ENCODE peak calls at places on chromosomes 7 and 10, in eight cellular contexts. W is neural progenitor cell, H is glutamatergic neuron, G is colonic mucosa, I is tibial nerve, N is heart left ventricle, P is AG09309, J is AG04450. A is an unnamed sample.

GRCh38 chr10:31945392-31945791 is 16.8 kb upstream of the ARHGAP12 start:
- DNase-seq in W (no peak), P (no peak), I (no peak), H (no peak), G (no peak), J (no peak), N (no peak), A (no peak)

GRCh38 chr7:127446842-127447241 is 54.3 kb upstream of the ZNF800 start:
- DNase-seq in J (no peak), G (no peak), H (no peak), P (no peak), W (no peak), I (no peak), N (no peak), A (no peak)

GRCh38 chr10:62491597-62491996 is 117.4 kb downstream of the ZNF365 start:
- DNase-seq in P (no peak), H (no peak), N (no peak), J (no peak), G (no peak), I (no peak), W (no peak), A (no peak)

GRCh38 chr10:97659589-97659988 is 19.1 kb downstream of the PI4K2A start:
- DNase-seq in N (no peak), I (no peak), P (peak), J (no peak), H (no peak), G (no peak), W (no peak), A (no peak)

GRCh38 chr10:91409069-91409868 is 875 bp upstream of the HECTD2 start:
- DNase-seq in J (no peak), H (peak), W (peak), P (peak), N (peak), I (peak), G (peak), A (peak)

GRCh38 chr7:127252380-127252718 is 392 bp downstream of the GRM8 start:
- DNase-seq in W (peak), P (no peak), N (no peak), J (no peak), G (no peak), I (no peak), H (no peak), A (no peak)

GRCh38 chr10:14062528-14063260 is 268.0 kb downstream of the FRMD4A start:
- DNase-seq in N (no peak), P (no peak), G (no peak), H (no peak), W (no peak), J (no peak), I (no peak), A (no peak)

GRCh38 chr7:135980665-135981180 is 3.6 kb upstream of the MTPN start:
- DNase-seq in P (peak), W (no peak), H (no peak), I (no peak), J (no peak), G (peak), N (peak), A (no peak)

GRCh38 chr10:20314431-20314830 is 498.2 kb downstream of the PLXDC2 start:
- DNase-seq in P (no peak), H (no peak), W (no peak), N (no peak), J (no peak), I (no peak), G (no peak), A (no peak)

GRCh38 chr7:4791738-4792536 is 16.5 kb downstream of the AP5Z1 start:
- DNase-seq in I (peak), G (peak), P (no peak), N (peak), W (peak), J (no peak), H (peak), A (no peak)

GRCh38 chr10:88879754-88880286 is at the start of gene STAMBPL1:
- DNase-seq in N (peak), H (no peak), I (no peak), W (no peak), G (peak), J (no peak), P (no peak), A (no peak)

GRCh38 chr7:151566897-151567320 is 47.2 kb upstream of the RHEB start:
- DNase-seq in H (no peak), G (no peak), J (no peak), W (no peak), I (no peak), P (peak), N (no peak), A (no peak)

GRCh38 chr7:822692-823276 is 9.5 kb upstream of the SUN1 start:
- DNase-seq in J (no peak), P (no peak), N (no peak), W (peak), G (no peak), I (no peak), H (no peak), A (no peak)

GRCh38 chr10:87635498-87636312 is 24.0 kb upstream of the PAPSS2 start:
- DNase-seq in G (no peak), J (peak), W (no peak), P (peak), N (no peak), H (no peak), I (no peak), A (no peak)

DNA sequence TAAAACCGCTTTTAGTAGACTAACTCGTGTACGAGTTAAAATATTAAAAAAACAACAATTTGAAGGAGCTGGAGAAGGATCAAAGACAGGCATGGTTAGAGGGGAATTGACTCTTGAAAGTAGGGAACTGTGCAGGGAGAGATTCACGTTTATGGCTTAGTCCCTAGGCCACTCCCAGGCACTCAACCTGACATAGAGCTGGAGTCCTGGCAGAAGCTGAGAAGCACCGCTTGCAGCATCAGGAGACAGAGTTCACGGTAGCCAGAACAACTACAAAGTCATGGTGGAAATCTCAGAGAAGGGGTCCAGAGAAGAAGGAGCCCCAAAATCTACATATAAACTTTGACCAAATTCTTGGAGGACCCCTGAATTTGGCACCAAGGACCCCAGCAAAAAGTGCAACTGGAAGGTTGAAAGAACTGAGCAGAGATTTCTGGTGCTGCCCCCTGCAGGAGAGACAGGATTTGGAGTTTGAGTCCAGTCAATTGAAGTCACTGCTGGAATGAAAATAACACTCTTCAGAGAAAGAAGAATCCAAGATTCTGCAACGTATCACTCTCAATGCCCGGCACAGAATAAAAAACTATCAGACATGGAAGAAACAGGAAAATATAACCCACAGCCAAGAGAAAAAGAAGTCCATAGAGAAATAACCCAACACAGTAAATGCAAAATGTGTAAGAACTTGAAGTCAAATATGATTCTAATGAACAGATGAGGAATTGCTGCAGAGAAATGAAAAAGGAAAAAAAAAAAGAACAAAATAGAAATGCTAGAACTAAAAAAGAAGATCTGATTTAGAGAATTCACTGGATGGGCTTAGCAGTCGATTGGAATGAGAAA is 493.3 kb upstream of the PODXL start:
- DNase-seq in I (no peak), G (peak), W (peak), P (no peak), J (no peak), N (no peak), H (peak), A (no peak)
- TF ChIP-seq CTCF in I (peak), G (peak), W (peak), P (peak), J (peak), N (peak), H (peak), A (peak)

DNA sequence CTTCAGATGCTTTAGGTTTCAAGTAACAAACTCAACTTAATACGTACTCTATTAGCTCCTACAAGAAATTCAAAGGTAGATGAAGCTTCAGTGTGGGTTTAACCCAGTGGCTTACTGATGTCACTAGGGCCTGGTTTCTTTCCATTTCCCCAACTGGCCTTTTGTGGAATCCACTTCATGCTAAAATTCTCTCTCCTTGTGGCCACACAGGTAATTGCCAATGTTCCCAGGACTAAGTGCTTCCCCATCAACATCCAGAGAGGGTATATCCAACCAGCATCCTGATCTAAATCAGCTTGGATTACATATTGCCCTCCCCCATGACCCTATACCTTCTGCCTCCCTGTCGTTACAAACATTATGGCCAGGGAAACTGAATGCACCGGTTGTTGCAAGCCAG is 10.7 kb downstream of the FBXL13 start:
- DNase-seq in G (no peak), W (no peak), N (no peak), H (no peak), I (no peak), J (no peak), P (no peak), A (no peak)
- TF ChIP-seq CTCF in G (no peak), W (no peak), N (no peak), H (no peak), I (no peak), J (peak), P (no peak), A (no peak)

GRCh38 chr10:86373251-86373650 is 6.7 kb upstream of the GRID1 start:
- DNase-seq in I (no peak), W (no peak), P (no peak), H (no peak), G (no peak), J (no peak), N (peak), A (peak)

GRCh38 chr10:86372785-86373239 is 6.2 kb upstream of the GRID1 start:
- DNase-seq in N (peak), P (no peak), J (no peak), H (peak), W (no peak), G (no peak), I (no peak), A (peak)

GRCh38 chr10:86372119-86372784 is 5.7 kb upstream of the GRID1 start:
- DNase-seq in I (no peak), J (no peak), N (peak), P (no peak), G (no peak), W (no peak), H (peak), A (peak)

GRCh38 chr10:86371116-86371515 is 4.5 kb upstream of the GRID1 start:
- DNase-seq in I (no peak), G (no peak), P (no peak), N (peak), W (no peak), H (peak), J (no peak), A (peak)

DNA sequence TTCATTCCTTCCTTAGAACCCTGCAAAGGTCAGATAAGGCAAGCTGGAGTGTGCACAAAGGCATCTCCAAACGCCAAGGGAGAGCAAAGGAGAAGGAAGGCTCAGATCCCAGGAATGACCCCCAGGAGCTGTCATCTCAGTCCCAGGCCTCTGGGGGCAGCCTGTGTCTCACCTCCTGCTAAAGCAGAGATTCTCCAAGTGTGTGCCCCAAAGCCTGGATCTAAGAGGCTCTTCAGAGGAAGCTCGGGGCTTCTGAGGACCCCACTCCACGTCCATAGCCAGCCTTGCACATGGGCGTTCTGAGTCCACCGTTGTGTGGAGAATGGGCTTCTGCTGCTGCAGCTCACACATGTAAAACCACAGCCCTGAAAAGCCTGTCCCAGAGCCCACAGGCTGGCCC is 5.1 kb upstream of the GRID1 start:
- DNase-seq in N (no peak), H (peak), I (no peak), W (no peak), P (no peak), J (no peak), G (no peak), A (peak)
- TF ChIP-seq CTCF in N (no peak), H (no peak), I (no peak), W (peak), P (no peak), J (no peak), G (no peak), A (no peak)

DNA sequence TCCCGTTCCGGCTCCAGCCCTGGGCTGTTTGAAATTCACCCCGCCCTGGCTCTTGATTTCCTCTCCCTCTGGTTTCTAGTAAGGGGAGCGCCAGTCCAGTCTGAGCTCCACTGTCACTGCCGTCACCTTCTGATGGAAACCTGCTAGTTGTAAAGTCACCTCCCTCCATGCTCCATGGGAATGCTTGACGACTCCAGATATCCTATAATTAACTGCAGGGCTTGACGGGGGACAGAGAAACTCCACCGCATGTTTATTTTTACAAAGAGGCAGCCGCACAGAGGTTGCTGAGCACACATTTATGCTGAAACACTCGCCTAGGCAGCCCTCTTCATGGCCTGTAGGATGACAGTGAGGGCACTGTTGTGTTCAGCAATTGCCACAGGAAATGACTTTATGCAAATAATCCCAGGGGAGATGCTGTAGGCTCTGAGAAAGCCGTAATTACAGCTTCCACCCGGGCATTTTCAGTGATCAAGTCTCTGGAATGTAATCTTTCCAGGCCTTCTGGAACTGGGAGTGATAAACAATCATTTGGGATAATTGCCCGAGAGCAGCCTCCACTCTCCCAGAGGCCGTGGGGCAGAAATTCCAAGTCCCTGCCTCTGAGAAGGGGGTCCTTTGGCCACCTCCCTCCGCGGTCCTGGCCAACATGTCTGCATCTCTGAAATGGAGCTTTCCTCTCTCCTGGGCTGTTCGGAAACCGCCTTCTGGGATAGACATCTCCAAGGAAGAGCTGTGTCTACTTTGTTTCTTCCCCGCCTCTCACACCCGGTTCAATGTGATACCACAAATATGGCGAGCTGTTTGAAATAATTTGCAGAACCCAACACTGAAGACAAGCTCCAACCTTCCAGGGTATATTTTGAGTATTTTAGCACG is 300.5 kb downstream of the KLF6 start:
- DNase-seq in J (no peak), P (no peak), W (no peak), H (no peak), I (no peak), N (no peak), G (no peak), A (no peak)
- TF ChIP-seq CTCF in J (no peak), P (no peak), W (no peak), H (no peak), I (no peak), N (no peak), G (no peak), A (no peak)

DNA sequence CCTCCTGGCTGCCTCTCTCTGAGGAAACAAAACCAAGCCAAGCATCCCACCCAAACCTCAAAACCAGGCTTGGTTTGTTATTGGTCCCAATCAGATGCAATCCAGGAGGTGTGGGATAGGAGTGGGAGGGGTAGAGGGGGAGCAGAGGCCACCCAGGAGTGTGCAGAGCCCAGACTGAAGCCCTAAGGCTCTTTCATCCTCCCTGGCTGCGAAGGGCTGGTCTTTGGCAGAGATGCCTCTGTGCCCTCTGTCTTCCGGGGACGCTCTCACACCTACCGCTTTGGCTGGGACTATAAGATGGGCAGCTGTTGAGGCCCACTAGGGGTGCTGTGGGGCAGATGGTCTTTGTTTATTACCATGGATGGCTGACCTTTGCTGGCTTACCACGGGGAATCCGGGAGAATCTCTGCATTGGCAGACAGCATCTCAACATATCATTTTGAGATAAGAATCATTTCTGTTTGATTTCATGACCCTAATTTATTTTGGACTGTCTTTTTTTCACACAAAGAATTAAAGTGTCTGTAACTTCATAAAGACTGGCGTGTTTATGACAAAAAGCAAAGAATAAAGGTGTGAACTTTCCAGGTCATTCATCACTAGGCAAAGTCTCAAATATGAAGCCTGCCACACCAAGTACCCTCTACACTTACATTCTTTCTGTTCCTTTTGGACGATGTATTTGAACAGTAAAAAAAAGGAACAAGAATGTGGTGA is 6.5 kb upstream of the DENND2A start:
- DNase-seq in H (peak), I (no peak), W (peak), N (no peak), J (no peak), G (peak), P (no peak), A (peak)
- TF ChIP-seq CTCF in H (peak), I (peak), W (peak), N (peak), J (peak), G (peak), P (peak), A (peak)

DNA sequence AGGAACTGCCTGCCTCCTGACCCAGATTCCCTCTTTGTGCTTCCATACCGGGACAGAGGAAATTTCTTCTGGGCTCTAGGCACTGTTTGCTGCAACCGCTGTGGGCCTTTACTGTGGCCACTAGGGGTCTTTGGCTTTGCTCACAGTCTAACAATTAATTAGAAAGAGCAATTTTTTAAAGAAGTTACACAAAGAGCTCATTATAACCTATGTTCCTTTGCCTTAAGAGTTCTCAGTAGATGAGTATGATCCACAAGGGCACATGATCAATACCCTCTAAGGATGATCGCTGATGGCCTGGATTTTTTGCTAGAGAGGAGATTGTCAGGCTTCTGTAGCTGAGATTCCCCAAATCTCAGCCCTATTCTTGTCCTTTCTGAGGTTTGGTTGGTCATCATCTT is 80.8 kb upstream of the RHOBTB1 start:
- DNase-seq in J (no peak), W (peak), P (no peak), I (no peak), G (no peak), H (peak), N (no peak), A (no peak)
- TF ChIP-seq CTCF in J (peak), W (peak), P (peak), I (peak), G (peak), H (peak), N (peak), A (peak)

A was measured in chondrocyte.